ENCODE peak calls at places on chromosomes 11 and 22, in seven cellular contexts. E, D, Q, U, J, R and N are unnamed samples.

GRCh38 chr11:66465371-66466224 is 1.1 kb upstream of the PELI3 start:
- DNase-seq in E (peak; percentile 40), D (no peak), Q (no peak), U (no peak), J (no peak), R (no peak), N (no peak)

GRCh38 chr22:24146791-24147353 is 34.4 kb upstream of the SUSD2 start:
- DNase-seq in E (no peak), D (peak; percentile 45), Q (no peak), U (peak; percentile 85), J (peak; percentile 93), R (no peak), N (no peak)

GRCh38 chr11:110428956-110429613 is 663 bp upstream of the FDX1 start:
- DNase-seq in E (no peak), D (no peak), Q (no peak), U (no peak), J (no peak), R (no peak), N (no peak)

GRCh38 chr11:64253481-64253880 is 2.2 kb downstream of the PLCB3 start:
- DNase-seq in E (no peak), D (no peak), Q (no peak), U (no peak), J (no peak), R (peak; percentile 83), N (no peak)

GRCh38 chr11:12827929-12828812 is 153.9 kb downstream of the TEAD1 start:
- DNase-seq in E (no peak), D (peak; percentile 31), Q (peak; percentile 81), U (peak; percentile 88), J (peak; percentile 89), R (no peak), N (no peak)

GRCh38 chr22:37019309-37020191 is at the start of the genes MPST and TST:
- DNase-seq in E (peak; percentile 91), D (peak; percentile 83), Q (peak; percentile 84), U (peak; percentile 77), J (peak; percentile 62), R (peak; percentile 91), N (no peak)

GRCh38 chr22:22888509-22889353 is 1.1 kb downstream of the IGLL5 start:
- DNase-seq in E (no peak), D (no peak), Q (no peak), U (no peak), J (no peak), R (no peak), N (no peak)

GRCh38 chr11:81963018-81963417 is 770.6 kb downstream of the FAM181B start:
- DNase-seq in E (no peak), D (no peak), Q (no peak), U (peak; percentile 25), J (peak; percentile 11), R (no peak), N (no peak)

GRCh38 chr11:33402066-33402465 is 144.9 kb downstream of the HIPK3 start:
- DNase-seq in E (no peak), D (no peak), Q (no peak), U (peak; percentile 6), J (no peak), R (no peak), N (no peak)

GRCh38 chr11:17894929-17895658 is 117.8 kb downstream of the SERGEF start:
- DNase-seq in E (no peak), D (peak; percentile 18), Q (no peak), U (peak; percentile 17), J (peak; percentile 37), R (no peak), N (no peak)

GRCh38 chr11:126697937-126698336 is 302.6 kb downstream of the KIRREL3 start:
- DNase-seq in E (no peak), D (no peak), Q (no peak), U (no peak), J (no peak), R (no peak), N (no peak)

GRCh38 chr11:69091638-69092165 is 43.0 kb downstream of the TPCN2 start:
- DNase-seq in E (no peak), D (no peak), Q (no peak), U (no peak), J (no peak), R (no peak), N (no peak)

GRCh38 chr11:21572210-21572609 is 620.7 kb upstream of the ANO5 start:
- DNase-seq in E (no peak), D (no peak), Q (no peak), U (no peak), J (no peak), R (no peak), N (no peak)

GRCh38 chr11:118909619-118910308 is 16.0 kb downstream of the BCL9L start:
- DNase-seq in E (no peak), D (no peak), Q (peak; percentile 32), U (no peak), J (no peak), R (no peak), N (no peak)

GRCh38 chr11:103396237-103396636 is 287.0 kb downstream of the DYNC2H1 start:
- DNase-seq in E (no peak), D (no peak), Q (no peak), U (no peak), J (no peak), R (no peak), N (no peak)

GRCh38 chr11:111039982-111040381 is 205.5 kb upstream of the POU2AF2 start:
- DNase-seq in E (no peak), D (no peak), Q (no peak), U (no peak), J (no peak), R (no peak), N (no peak)

GRCh38 chr11:73124796-73125195 is 17.3 kb downstream of the FCHSD2 start:
- DNase-seq in E (no peak), D (no peak), Q (no peak), U (no peak), J (no peak), R (no peak), N (no peak)

GRCh38 chr11:12216100-12216499 is 105.7 kb downstream of the MICAL2 start:
- DNase-seq in E (no peak), D (no peak), Q (no peak), U (no peak), J (no peak), R (no peak), N (no peak)

GRCh38 chr22:46178755-46179505 is 28.6 kb downstream of the PPARA start:
- DNase-seq in E (no peak), D (no peak), Q (no peak), U (no peak), J (no peak), R (no peak), N (no peak)

GRCh38 chr11:93054279-93054678 is 84.8 kb downstream of the MTNR1B start:
- DNase-seq in E (no peak), D (no peak), Q (no peak), U (no peak), J (no peak), R (no peak), N (no peak)

GRCh38 chr22:21092797-21093554 is 47.2 kb downstream of the LRRC74B start:
- DNase-seq in E (no peak), D (no peak), Q (no peak), U (no peak), J (no peak), R (no peak), N (no peak)

GRCh38 chr22:32079110-32080089 is 36.3 kb downstream of the SLC5A1 start:
- DNase-seq in E (no peak), D (no peak), Q (no peak), U (peak; percentile 77), J (peak; percentile 16), R (no peak), N (no peak)

DNA sequence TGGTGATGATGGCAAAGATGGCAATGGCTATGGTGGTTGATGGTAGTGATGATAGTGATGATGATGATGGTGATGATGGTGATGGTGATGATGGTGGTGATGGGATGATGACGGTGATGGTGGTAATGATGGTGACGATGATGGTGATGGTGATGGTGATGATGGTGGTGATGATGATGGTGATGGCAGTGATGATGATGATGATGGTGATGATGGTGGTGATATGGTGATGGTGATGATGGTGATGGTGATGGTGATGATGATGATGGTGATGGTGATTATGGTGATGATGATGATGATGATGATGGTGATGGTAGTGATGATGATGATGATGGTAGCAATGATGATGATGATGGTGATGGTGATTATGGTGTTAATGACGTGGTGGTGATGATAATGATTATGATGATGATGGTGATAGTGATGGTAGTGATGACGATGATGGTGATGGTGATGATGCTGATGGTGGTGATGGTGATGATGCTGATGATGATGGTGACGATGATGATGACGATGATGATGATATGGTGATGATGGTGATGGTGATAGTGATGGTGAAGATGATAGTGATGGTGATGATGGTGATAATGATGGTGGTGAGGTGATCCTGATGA is 232.1 kb downstream of the BRD1 start:
- DNase-seq in E (no peak), D (no peak), Q (no peak), U (no peak), J (no peak), R (no peak), N (no peak)
- H3K9me3 ChIP-seq in E (peaks cover 4% of the 10 kb centered on the region), D (no peaks in the 10 kb centered on the region), Q (no peaks in the 10 kb centered on the region), U (no peaks in the 10 kb centered on the region), J (peaks cover 2% of the 10 kb centered on the region), R (no peaks in the 10 kb centered on the region), N (no peaks in the 10 kb centered on the region)

GRCh38 chr11:61071208-61071681 is 31.0 kb upstream of the CD5 start:
- DNase-seq in E (no peak), D (no peak), Q (no peak), U (no peak), J (no peak), R (no peak), N (no peak)
- H3K9me3 ChIP-seq in E (no peaks in the 10 kb centered on the region), D (no peaks in the 10 kb centered on the region), Q (no peaks in the 10 kb centered on the region), U (no peaks in the 10 kb centered on the region), J (no peaks in the 10 kb centered on the region), R (peaks cover 9% of the 10 kb centered on the region), N (no peaks in the 10 kb centered on the region)

GRCh38 chr22:49010901-49011300 is 816.8 kb downstream of the BRD1 start:
- DNase-seq in E (peak; percentile 49), D (no peak), Q (no peak), U (no peak), J (no peak), R (peak; percentile 33), N (no peak)

GRCh38 chr22:49013707-49014106 is 814.0 kb downstream of the BRD1 start:
- DNase-seq in E (no peak), D (no peak), Q (no peak), U (no peak), J (no peak), R (no peak), N (no peak)

GRCh38 chr22:49011769-49012598 is 815.7 kb downstream of the BRD1 start:
- DNase-seq in E (peak; percentile 69), D (no peak), Q (no peak), U (no peak), J (no peak), R (no peak), N (no peak)

GRCh38 chr22:49011379-49011768 is 816.3 kb downstream of the BRD1 start:
- DNase-seq in E (peak; percentile 45), D (no peak), Q (peak; percentile 4), U (no peak), J (no peak), R (peak; percentile 36), N (no peak)

GRCh38 chr22:49012695-49013094 is 815.0 kb downstream of the BRD1 start:
- DNase-seq in E (no peak), D (no peak), Q (no peak), U (no peak), J (no peak), R (no peak), N (no peak)
- H3K9me3 ChIP-seq in E (no peaks in the 10 kb centered on the region), D (no peaks in the 10 kb centered on the region), Q (no peaks in the 10 kb centered on the region), U (no peaks in the 10 kb centered on the region), J (no peaks in the 10 kb centered on the region), R (no peaks in the 10 kb centered on the region), N (no peaks in the 10 kb centered on the region)

DNA sequence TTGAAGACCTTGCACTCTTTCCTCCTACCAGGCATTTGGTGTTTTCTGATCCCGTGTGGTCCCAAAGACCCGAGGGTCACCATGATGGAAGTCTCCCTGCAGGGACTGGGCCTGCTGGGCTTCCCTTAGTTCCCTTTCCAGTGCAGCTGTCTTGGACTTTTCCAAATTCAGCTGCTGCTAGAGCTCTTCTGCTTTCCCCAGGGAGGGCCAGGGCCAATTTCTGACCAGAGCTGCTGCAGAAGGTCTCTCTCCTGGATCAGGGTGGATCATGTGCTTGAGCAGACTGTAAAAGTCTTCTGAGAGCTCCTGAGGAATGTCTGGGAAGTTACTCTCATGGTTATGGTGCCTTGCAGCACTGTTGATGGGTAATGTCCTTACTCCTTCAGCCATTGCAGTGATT is 23.2 kb downstream of the LDLRAD3 start:
- DNase-seq in E (no peak), D (peak; percentile 49), Q (no peak), U (no peak), J (no peak), R (peak; percentile 57), N (no peak)
- H3K9me3 ChIP-seq in E (no peaks in the 10 kb centered on the region), D (no peaks in the 10 kb centered on the region), Q (no peaks in the 10 kb centered on the region), U (no peaks in the 10 kb centered on the region), J (no peaks in the 10 kb centered on the region), R (no peaks in the 10 kb centered on the region), N (no peaks in the 10 kb centered on the region)